ENCODE peak calls at places on chromosome 2, in six cellular contexts. F is GM12891, L is K562, K is GM12878, S is H1, I is HepG2. V is an unnamed sample.

GRCh38 chr2:84901593-84902120 is 3.8 kb upstream of the TMSB10 start:
- DNase-seq in F (no peak), I (no peak), K (no peak), S (no peak), L (no peak), V (no peak)

GRCh38 chr2:47896450-47896968 is 9.8 kb downstream of the FBXO11 start:
- DNase-seq in S (no peak), I (no peak), K (no peak), L (no peak), F (no peak), V (no peak)

GRCh38 chr2:128281852-128282245 is 36.8 kb downstream of the HS6ST1 start:
- DNase-seq in K (no peak), S (no peak), I (no peak), F (no peak), L (no peak), V (no peak)

GRCh38 chr2:181741756-181742155 is 61.4 kb upstream of the NEUROD1 start:
- DNase-seq in I (no peak), L (no peak), F (no peak), K (no peak), S (no peak), V (no peak)

GRCh38 chr2:2832657-2833056 is 501.6 kb upstream of the MYT1L start:
- DNase-seq in K (no peak), I (no peak), L (no peak), S (no peak), F (no peak), V (no peak)

GRCh38 chr2:27856956-27857355 is 33.2 kb downstream of the RBKS start:
- DNase-seq in I (no peak), L (no peak), F (no peak), S (no peak), K (no peak), V (no peak)

GRCh38 chr2:195633573-195633870 is 23.5 kb upstream of the SLC39A10 start:
- DNase-seq in I (no peak), F (no peak), K (no peak), S (no peak), L (no peak), V (no peak)

GRCh38 chr2:197514754-197515153 is 1.1 kb upstream of the MOB4 start:
- DNase-seq in L (no peak), I (no peak), K (no peak), F (no peak), S (no peak), V (no peak)

DNA sequence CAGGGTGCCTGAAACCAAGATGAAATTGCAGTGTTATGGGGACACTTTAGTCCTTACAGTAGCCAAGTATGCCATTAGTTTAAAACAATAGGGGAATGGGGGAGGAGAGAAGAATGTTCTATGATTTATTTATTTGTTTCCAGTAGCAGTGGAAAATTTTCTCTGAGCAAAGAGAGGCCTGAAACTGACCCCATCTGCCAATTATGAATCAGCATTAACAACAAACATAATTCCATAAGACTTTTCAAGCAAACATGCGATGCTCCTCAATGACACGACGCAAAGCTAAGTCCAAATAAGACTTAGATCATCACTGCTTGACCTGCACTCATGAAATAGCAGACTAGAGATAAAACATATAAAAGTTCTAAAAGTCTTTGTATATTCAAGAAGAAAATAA is 4.0 kb downstream of the KLF7 start:
- DNase-seq in L (no peak), F (no peak), S (no peak), I (no peak), K (no peak), V (no peak)
- TF ChIP-seq POLR2A in L (no peak), F (no peak), S (no peak), I (no peak), K (no peak), V (no peak)

DNA sequence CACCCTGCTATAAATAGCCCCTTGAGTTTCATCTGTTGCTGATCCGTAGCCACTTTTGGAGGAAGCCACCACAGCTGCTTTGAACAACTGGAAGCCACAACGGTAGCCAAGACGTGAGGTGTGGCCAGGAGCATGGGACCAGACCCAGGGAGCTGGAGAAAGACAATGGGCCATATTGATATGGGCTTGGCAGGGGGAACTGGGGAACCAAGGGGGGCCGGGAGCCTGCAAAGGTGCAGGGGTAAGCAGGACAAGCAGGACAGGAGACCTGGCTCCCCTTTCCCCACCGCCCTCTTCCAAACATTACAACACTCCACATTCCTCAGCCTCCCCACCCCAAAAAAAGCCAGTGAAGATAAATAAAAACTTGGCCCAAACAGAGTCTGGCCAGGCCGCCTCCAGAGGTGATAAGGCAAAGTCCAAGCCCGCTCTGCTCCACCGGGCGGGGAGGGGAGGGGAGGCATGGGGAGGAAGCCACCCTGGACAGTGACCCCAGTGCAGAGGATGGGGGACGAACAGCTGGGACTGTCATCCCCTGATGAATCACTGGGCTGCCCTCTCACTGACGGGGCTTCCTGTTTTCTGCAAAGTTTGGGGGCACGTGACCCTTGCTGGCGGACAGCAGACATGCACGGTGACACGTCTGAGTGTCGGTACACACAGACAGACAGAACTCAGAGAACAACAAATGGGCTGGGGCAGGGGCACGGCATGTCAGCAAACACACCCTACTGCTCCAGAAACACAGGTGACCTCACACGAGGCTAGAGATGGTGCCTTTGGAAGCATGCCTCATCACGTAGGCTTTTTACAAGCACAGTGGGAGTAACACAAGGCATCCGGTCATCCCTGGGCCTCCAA is 100.3 kb downstream of the TNS1 start:
- DNase-seq in I (peak), S (no peak), L (peak), K (no peak), F (no peak), V (no peak)
- TF ChIP-seq POLR2AphosphoS5 in I (peak), S (no peak), L (no peak), K (no peak), F (no peak), V (no peak)

GRCh38 chr2:64602436-64602835 is 51.3 kb downstream of the SERTAD2 start:
- DNase-seq in F (no peak), S (no peak), K (no peak), L (no peak), I (no peak), V (no peak)

GRCh38 chr2:64601027-64601767 is 52.5 kb downstream of the SERTAD2 start:
- DNase-seq in K (no peak), S (no peak), F (no peak), L (no peak), I (no peak), V (no peak)

GRCh38 chr2:64604155-64604554 is 49.6 kb downstream of the SERTAD2 start:
- DNase-seq in L (no peak), F (no peak), K (no peak), S (no peak), I (no peak), V (no peak)

GRCh38 chr2:64599469-64599868 is 54.2 kb downstream of the SERTAD2 start:
- DNase-seq in I (peak), K (no peak), F (no peak), S (no peak), L (no peak), V (no peak)

DNA sequence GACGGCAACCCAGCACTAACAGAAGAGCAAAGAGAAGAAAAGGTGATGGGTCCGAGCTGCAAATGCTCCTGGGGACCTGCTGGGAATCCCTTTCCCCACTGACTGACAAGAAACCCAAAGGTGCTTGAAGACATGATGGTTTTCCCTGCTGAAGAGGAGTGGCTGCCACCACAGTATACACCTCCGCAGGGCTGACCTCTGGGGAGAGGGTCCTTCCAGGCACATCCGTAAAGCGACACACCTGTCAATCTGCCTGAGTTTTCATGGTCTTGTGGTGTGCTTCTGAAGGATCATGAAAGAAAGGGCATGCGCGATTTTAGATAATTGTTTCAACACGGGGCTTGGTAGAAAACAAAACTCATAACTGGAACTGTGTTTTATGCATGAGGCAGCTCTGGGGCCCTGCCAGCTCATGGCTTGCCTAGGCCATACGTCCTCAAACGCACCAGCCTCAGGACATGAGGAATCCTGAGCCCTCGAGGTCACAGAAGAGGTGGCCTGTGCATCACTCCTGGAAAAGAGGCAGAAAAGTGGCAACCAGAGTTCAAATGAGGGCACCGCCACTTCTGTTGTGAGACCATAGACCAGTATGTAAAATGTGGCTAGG is 51.8 kb downstream of the SERTAD2 start:
- DNase-seq in S (no peak), L (no peak), K (no peak), I (no peak), F (no peak), V (no peak)
- TF ChIP-seq TAF1 in S (no peak), L (no peak), K (no peak), I (no peak), F (no peak), V (no peak)

GRCh38 chr2:98317214-98317613 is 29.0 kb upstream of the CNGA3 start:
- DNase-seq in L (no peak), K (no peak), F (no peak), S (no peak), I (no peak), V (no peak)
- TF ChIP-seq POLR2A in L (no peak), K (no peak), F (no peak), S (no peak), I (no peak), V (no peak)

DNA sequence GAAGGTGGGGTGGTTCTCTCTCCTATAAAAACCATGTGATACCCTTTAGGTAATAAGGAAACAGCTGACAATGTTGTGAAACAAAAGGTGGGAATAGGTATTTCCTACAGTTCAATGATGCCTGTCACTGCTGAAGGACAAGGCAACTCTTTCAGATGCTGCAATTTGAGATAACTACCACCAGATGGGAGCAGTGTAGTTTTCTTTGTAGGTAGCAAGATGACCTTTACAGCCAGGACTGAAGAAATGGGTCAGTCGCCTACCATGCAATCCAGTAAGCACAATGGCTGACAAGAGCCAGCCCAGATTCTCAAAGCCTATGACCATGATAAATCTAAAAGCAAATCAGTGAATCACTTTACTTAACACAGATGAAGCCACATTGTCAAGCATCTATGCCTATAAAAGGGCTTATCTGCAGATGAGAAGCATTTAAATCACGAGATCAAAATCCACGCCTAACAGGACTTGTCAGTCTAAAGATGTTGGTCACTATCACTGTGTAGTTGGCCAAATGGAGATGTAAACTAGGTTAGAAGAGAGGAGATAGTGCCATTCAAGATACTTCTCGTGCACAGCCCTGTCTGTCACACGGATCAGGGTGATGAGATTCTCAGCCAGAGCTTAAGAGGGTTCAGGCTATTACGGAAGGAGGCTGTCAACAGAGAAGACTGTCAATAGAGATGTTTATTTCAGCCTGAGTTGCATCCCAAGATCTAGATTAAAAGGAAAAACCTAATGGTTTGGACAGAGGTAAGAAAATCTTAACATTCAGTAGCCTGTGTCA is 83.7 kb downstream of the AAK1 start:
- DNase-seq in K (no peak), I (peak), L (peak), S (no peak), F (no peak), V (no peak)
- TF ChIP-seq POLR2AphosphoS5 in K (no peak), I (no peak), L (no peak), S (no peak), F (no peak), V (no peak)

GRCh38 chr2:232550351-232551261 is at the start of the genes EIF4E2 and TIGD1:
- DNase-seq in K (peak), F (peak), S (peak), I (peak), L (peak), V (peak)
- TF ChIP-seq TAF1 in K (peak), F (peak), S (peak), I (peak), L (peak), V (peak)

DNA sequence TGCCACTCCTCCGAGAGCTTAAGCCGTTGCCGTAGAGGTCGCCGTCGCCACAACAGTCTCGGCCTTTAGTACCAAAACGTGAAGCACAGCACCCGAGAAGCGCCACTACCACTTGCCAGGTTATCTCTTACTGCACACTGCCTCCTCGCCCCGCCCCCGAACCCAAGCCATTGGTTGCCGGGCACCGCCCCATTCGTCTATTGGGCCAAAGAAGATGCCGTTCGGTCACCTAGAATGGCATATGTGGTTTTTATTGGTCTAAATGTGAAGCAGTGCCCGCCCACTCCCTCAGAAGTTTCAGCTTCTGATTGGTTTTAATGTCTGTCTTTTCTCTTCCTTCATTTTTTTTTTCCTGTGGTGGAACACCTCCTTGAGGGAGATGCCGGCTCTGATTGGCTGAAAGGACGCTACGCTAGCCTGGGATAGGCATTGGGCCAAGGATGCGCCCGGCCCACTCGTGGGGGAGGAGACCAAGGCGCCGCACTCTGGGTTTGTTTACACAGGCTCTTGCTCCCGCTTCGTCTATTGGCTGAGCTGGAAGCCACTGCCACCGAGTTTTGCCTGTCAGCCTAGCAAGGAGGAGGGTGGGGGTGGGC is at the start of gene PAIP2B:
- DNase-seq in I (peak), K (peak), S (peak), F (peak), L (peak), V (peak)
- TF ChIP-seq POLR2A in I (no peak), K (peak), S (peak), F (no peak), L (no peak), V (no peak)